ENCODE peak calls at places on chromosomes 11 and 22, in eight cellular contexts. J is gastrocnemius medialis, I is adrenal gland, Y is ovary, G is lower leg skin, D is body of pancreas, E is thyroid gland, W is NB4. C is an unnamed sample.

GRCh38 chr11:18958221-18958910 is 19.2 kb upstream of the MRGPRX1 start:
- DNase-seq in D (no peak), I (no peak), W (no peak), G (no peak), J (no peak), Y (no peak), E (peak), C (no peak)

GRCh38 chr11:44324787-44325525 is 15.0 kb upstream of the ALX4 start:
- DNase-seq in J (no peak), G (no peak), E (no peak), Y (no peak), I (no peak), D (no peak), W (no peak), C (no peak)

GRCh38 chr11:84012171-84012826 is 726.1 kb upstream of the CCDC90B start:
- DNase-seq in Y (no peak), D (no peak), W (no peak), I (no peak), G (no peak), E (no peak), J (no peak), C (no peak)

GRCh38 chr11:16920559-16920958 is 93.7 kb downstream of the PLEKHA7 start:
- DNase-seq in Y (no peak), D (no peak), I (no peak), J (no peak), G (no peak), W (no peak), E (no peak), C (no peak)

GRCh38 chr11:74710291-74710938 is 20.8 kb downstream of the CHRDL2 start:
- DNase-seq in E (peak), I (no peak), G (no peak), J (no peak), Y (no peak), D (no peak), W (no peak), C (no peak)

GRCh38 chr11:46890665-46891064 is 27.7 kb downstream of the LRP4 start:
- DNase-seq in W (no peak), D (no peak), G (no peak), I (no peak), E (no peak), J (no peak), Y (no peak), C (no peak)

GRCh38 chr11:73972187-73972586 is 10.5 kb downstream of the UCP2 start:
- DNase-seq in E (no peak), G (no peak), Y (no peak), W (peak), I (no peak), J (no peak), D (no peak), C (no peak)

GRCh38 chr22:41579997-41580355 is 9.7 kb downstream of the PMM1 start:
- DNase-seq in J (no peak), Y (no peak), W (no peak), E (no peak), I (peak), G (no peak), D (no peak), C (no peak)

GRCh38 chr22:37951305-37951704 is 2.1 kb downstream of the C22orf23 start:
- DNase-seq in J (no peak), G (no peak), W (peak), E (no peak), Y (no peak), D (no peak), I (no peak), C (no peak)

GRCh38 chr11:2593393-2593950 is 106.3 kb downstream of the KCNQ1OT1 start:
- DNase-seq in W (no peak), D (no peak), Y (peak), J (no peak), E (no peak), G (no peak), I (peak), C (no peak)

GRCh38 chr11:636511-637332 is at the start of gene DRD4:
- DNase-seq in D (no peak), J (no peak), W (no peak), E (no peak), Y (no peak), I (no peak), G (no peak), C (no peak)

GRCh38 chr22:25403752-25404471 is 160.6 kb upstream of the GRK3 start:
- DNase-seq in G (no peak), W (peak), Y (no peak), J (no peak), E (peak), D (no peak), I (no peak), C (no peak)

GRCh38 chr22:39349506-39349966 is 255 bp upstream of the SYNGR1 start:
- DNase-seq in E (peak), Y (peak), W (no peak), J (no peak), D (peak), I (no peak), G (no peak), C (no peak)

GRCh38 chr11:127493330-127493729 is 492.8 kb upstream of the KIRREL3 start:
- DNase-seq in Y (no peak), J (no peak), E (no peak), G (no peak), D (no peak), W (peak), I (no peak), C (no peak)

GRCh38 chr11:134637091-134638015 is 225.3 kb upstream of the B3GAT1 start:
- DNase-seq in W (no peak), G (peak), E (no peak), J (no peak), Y (no peak), D (no peak), I (no peak), C (no peak)

DNA sequence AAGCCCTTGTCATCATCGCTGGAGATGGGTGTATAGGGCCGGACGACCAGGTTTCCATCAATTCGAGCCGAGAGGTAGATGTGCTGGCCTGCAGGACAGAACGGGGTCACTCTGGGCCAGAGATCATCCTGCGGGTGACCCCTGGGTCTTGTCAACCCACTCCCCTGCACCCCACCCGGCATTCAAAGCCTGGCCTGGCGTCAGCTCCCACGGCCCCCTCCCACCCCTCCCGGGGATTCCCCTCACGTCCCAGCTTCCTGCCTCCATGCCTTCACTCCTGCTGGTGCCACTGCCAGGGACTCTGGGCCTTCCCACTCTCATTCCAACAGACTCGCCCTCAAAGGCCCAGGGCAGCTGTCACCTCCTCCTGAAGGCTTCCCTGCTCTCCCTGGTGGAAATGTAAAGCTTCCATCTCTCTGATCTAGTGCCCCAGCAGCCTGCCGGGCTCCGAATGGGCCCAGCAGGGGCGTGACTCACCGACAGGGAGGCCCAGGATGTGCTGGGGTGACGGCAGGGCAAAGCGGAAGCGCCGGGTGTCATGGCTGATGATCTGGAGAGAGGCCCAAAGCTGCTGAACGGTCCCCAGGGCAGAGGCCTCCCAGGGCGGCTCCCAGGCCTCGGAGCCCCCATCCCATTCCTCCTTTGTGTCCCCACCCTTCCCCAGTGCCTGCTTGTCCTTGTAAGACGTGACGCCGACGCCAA is 9.3 kb downstream of the ATP5MGL start:
- DNase-seq in J (no peak), D (no peak), Y (no peak), E (no peak), G (no peak), I (no peak), W (no peak), C (peak)
- TF ChIP-seq POLR2A in J (no peak), D (no peak), Y (no peak), E (no peak), G (no peak), I (no peak), W (no peak), C (no peak)

DNA sequence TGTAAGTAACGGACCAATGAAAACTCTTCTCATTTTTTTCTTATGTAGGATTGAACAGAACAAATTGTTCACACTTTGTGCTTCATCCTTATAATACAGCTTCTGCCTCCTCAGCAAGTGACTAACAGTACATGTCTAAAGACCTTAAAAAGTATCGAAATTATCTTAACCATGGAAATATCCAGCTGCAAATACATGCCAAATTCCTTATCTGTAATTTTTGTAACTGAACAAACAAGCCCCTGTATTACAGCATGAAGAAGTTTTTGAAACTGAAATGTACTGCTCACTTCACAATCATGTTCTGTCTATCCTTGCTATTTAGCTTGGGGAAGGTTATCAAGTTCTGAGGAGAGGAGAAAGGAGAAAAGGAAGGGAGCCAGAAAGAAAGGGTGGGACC is 20.4 kb downstream of the WT1 start:
- DNase-seq in E (no peak), I (no peak), G (no peak), D (no peak), J (no peak), W (no peak), Y (no peak), C (no peak)
- TF ChIP-seq POLR2A in E (no peak), I (no peak), G (no peak), D (no peak), J (no peak), W (no peak), Y (no peak), C (no peak)

GRCh38 chr22:19904881-19905618 is 36.5 kb upstream of the COMT start:
- DNase-seq in E (no peak), D (no peak), I (no peak), Y (no peak), W (no peak), G (no peak), J (no peak), C (no peak)

GRCh38 chr22:19903031-19903430 is 38.5 kb upstream of the COMT start:
- DNase-seq in I (no peak), D (no peak), E (peak), W (no peak), Y (no peak), G (no peak), J (no peak), C (no peak)

GRCh38 chr22:19902245-19902699 is 39.3 kb upstream of the COMT start:
- DNase-seq in G (no peak), W (no peak), E (no peak), I (no peak), D (no peak), J (no peak), Y (no peak), C (no peak)

GRCh38 chr22:19904174-19904856 is 37.3 kb upstream of the COMT start:
- DNase-seq in E (no peak), J (no peak), G (no peak), D (no peak), I (no peak), W (no peak), Y (no peak), C (no peak)

DNA sequence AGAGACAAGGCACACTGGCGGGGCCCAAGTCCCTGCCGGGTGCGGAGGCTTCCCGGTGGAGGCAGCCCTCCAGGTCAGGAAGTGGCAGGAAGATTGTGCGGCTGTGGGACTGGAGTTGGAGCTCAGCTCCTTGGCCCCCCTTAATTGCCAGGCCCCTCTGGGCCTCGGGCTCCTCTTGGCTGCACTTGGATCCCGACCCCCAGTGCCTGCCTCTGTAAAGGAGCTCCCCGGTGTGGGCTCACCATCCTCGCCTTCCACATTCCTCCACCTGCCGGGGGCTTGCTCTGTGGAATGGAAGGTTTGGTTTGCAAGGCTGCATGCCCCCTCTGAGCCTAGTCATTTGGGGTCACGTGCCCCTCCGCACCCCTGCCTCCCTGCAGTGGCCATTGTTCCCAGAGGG is 38.1 kb upstream of the COMT start:
- DNase-seq in W (no peak), J (no peak), D (no peak), G (no peak), E (no peak), I (no peak), Y (no peak), C (no peak)
- TF ChIP-seq POLR2A in W (no peak), J (no peak), D (no peak), G (no peak), E (no peak), I (no peak), Y (no peak), C (no peak)

GRCh38 chr11:112826788-112827187 is 134.4 kb upstream of the NCAM1 start:
- DNase-seq in I (no peak), W (no peak), E (no peak), J (no peak), Y (no peak), G (no peak), D (no peak), C (no peak)
- TF ChIP-seq POLR2A in I (no peak), W (no peak), E (no peak), J (no peak), Y (no peak), G (no peak), D (no peak), C (no peak)

DNA sequence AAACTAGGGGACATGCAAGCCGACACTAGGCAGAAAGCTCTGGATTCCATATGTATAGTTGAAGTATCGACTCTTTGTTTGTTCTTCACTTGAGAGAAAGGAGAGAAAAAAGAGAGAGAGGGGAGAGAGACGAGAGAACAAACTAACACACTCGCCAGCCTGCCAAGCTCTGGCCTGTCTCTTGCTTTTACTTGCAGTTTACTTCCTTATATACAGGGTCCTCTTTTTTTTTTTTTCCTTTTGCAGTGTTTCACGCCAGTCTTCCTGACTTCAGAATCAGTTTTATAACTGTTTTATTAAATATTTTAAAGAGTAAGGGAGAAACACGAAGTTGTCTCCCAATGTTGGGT is 19.9 kb downstream of the TEAD1 start:
- DNase-seq in I (no peak), G (no peak), Y (no peak), W (no peak), D (peak), E (peak), J (no peak), C (no peak)
- TF ChIP-seq POLR2A in I (no peak), G (no peak), Y (no peak), W (no peak), D (no peak), E (peak), J (no peak), C (no peak)

DNA sequence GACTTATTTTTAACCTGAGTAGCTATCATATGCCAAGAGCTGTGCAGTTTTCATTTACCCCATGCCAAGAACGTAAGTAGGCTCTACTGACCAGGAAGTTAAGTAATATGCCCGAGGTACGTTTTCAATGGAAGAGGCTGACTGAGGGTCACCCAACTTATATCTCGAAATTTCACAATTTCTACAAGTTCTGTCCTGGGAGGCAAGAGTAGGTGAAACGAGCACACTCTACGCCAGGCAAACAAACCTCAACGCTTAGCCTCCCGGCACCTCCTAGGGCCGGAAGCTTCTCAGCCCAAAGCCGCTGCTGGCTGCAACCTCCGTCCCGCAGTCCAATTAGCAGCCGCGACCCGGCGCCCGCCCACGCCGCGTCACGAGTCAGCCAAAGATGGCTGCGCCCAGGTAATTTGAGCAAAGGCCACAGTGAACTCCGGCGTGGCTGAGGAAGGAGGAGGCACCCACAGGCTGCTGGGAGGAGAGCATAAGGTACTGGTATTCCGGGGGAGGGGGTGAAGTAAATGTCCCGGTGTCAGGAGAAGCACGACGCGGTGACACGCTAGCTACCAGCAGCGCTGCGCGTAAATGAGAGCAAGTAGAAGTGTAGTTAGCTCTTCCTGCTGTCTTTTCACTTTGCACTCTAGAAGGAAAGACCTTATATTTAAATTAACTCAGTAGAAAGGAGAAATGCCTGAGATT is at the start of gene TMEM126A:
- DNase-seq in Y (peak), J (peak), G (peak), W (peak), I (peak), E (peak), D (peak), C (peak)
- TF ChIP-seq POLR2A in Y (peak), J (peak), G (no peak), W (peak), I (no peak), E (peak), D (peak), C (peak)

DNA sequence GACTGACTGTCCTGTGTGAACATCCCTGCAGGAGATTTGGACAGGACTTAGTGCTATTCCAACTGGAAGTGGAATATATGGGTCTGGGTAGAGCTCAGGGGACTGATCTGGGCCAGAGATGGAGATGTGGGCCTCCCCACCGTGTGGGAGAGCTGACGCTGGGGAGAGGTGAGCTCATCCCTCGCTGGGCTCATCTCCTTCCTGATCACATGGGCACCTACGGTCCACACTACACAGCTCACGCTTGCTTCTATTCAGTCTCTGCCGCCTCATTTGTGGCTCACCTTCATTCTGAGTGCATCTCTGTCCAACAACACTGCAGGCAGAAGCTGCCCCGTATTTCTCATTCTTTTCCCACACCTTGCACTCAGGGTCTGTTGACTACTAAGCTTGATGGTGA is 16.6 kb upstream of the RAB1B start:
- DNase-seq in D (no peak), Y (no peak), I (no peak), G (no peak), W (no peak), E (no peak), J (no peak), C (no peak)
- TF ChIP-seq POLR2A in D (no peak), Y (no peak), I (no peak), G (no peak), W (no peak), E (no peak), J (no peak), C (no peak)